ENCODE peak calls at places on chromosome 4, in five cellular contexts. One of them, this sample, is unnamed.

GRCh38 chr4:90727938-90728337 is 600.7 kb downstream of the CCSER1 start:
- DNase-seq in dorsolateral prefrontal cortex: no peak
- DNase-seq in AG08396: no peak
- DNase-seq in A549: peak; percentile 47
- DNase-seq in memory B cell: no peak
- DNase-seq in this sample: no peak

GRCh38 chr4:21012851-21013331 is 312.6 kb downstream of the PACRGL start:
- DNase-seq in memory B cell: no peak
- DNase-seq in AG08396: no peak
- DNase-seq in dorsolateral prefrontal cortex: no peak
- DNase-seq in A549: no peak
- DNase-seq in this sample: no peak

GRCh38 chr4:25075851-25076250 is 45.1 kb upstream of the LGI2 start:
- DNase-seq in A549: no peak
- DNase-seq in memory B cell: no peak
- DNase-seq in dorsolateral prefrontal cortex: no peak
- DNase-seq in AG08396: no peak
- DNase-seq in this sample: no peak

GRCh38 chr4:182192511-182193181 is 50.6 kb upstream of the TENM3 start:
- DNase-seq in dorsolateral prefrontal cortex: no peak
- DNase-seq in AG08396: no peak
- DNase-seq in memory B cell: no peak
- DNase-seq in A549: no peak
- DNase-seq in this sample: no peak

GRCh38 chr4:98720871-98721480 is 62.6 kb upstream of the TSPAN5 start:
- DNase-seq in dorsolateral prefrontal cortex: no peak
- DNase-seq in AG08396: no peak
- DNase-seq in A549: no peak
- DNase-seq in memory B cell: no peak
- DNase-seq in this sample: no peak

GRCh38 chr4:15935504-15936392 is 2.8 kb downstream of the FGFBP1 start:
- DNase-seq in AG08396: no peak
- DNase-seq in memory B cell: no peak
- DNase-seq in dorsolateral prefrontal cortex: no peak
- DNase-seq in A549: no peak
- DNase-seq in this sample: no peak

GRCh38 chr4:46385235-46385634 is 4.7 kb downstream of the GABRA2 start:
- DNase-seq in A549: no peak
- DNase-seq in memory B cell: no peak
- DNase-seq in AG08396: no peak
- DNase-seq in dorsolateral prefrontal cortex: no peak
- DNase-seq in this sample: no peak

GRCh38 chr4:33160126-33160525 is 2440.0 kb downstream of the PCDH7 start:
- DNase-seq in A549: peak; percentile 0
- DNase-seq in dorsolateral prefrontal cortex: no peak
- DNase-seq in memory B cell: no peak
- DNase-seq in AG08396: no peak
- DNase-seq in this sample: no peak

GRCh38 chr4:41339812-41340809 is 83.4 kb downstream of the UCHL1 start:
- DNase-seq in dorsolateral prefrontal cortex: peak; percentile 51
- DNase-seq in memory B cell: no peak
- DNase-seq in AG08396: peak; percentile 36
- DNase-seq in A549: peak; percentile 73
- DNase-seq in this sample: peak; percentile 46

This sample was measured in nucleus accumbens.